ENCODE peak calls at places on chromosomes 3 and 15, in four cellular contexts. S is WERI-Rb-1, C is HFF-Myc, V is left ventricle myocardium inferior. M is an unnamed sample.
A peak's percentile ranks its signal among the peaks of the same experiment; 100 is the strongest.

GRCh38 chr15:83710452-83710851 is 56.5 kb downstream of the ADAMTSL3 start:
- DNase-seq in S (no peak), C (no peak), V (no peak), M (no peak)

GRCh38 chr3:187618732-187619131 is 51.5 kb downstream of the SST start:
- DNase-seq in S (no peak), V (no peak), C (no peak), M (no peak)

GRCh38 chr15:41423979-41424659 is 7.2 kb downstream of the RTF1 start:
- DNase-seq in C (no peak), V (no peak), S (no peak), M (no peak)

GRCh38 chr15:33152502-33153109 is 41.9 kb downstream of the FMN1 start:
- DNase-seq in C (no peak), S (no peak), V (no peak), M (no peak)

GRCh38 chr3:73484656-73485248 is 140.0 kb downstream of the PDZRN3 start:
- DNase-seq in S (no peak), V (no peak), C (no peak), M (no peak)

GRCh38 chr15:77576538-77576937 is 56.2 kb downstream of the LINGO1 start:
- DNase-seq in C (no peak), S (no peak), V (no peak), M (no peak)

GRCh38 chr3:75101329-75102147 is 487.1 kb upstream of the CNTN3 start:
- DNase-seq in S (no peak), C (no peak), V (no peak), M (no peak)

GRCh38 chr3:189508784-189509489 is 122.3 kb upstream of the TP63 start:
- DNase-seq in C (no peak), V (no peak), S (no peak), M (no peak)

GRCh38 chr3:194298331-194299227 is 52.5 kb downstream of the CPN2 start:
- DNase-seq in V (no peak), C (no peak), S (no peak), M (no peak)

GRCh38 chr15:79370716-79371115 is 59.8 kb downstream of the TMED3 start:
- DNase-seq in S (no peak), C (no peak), V (no peak), M (no peak)

DNA sequence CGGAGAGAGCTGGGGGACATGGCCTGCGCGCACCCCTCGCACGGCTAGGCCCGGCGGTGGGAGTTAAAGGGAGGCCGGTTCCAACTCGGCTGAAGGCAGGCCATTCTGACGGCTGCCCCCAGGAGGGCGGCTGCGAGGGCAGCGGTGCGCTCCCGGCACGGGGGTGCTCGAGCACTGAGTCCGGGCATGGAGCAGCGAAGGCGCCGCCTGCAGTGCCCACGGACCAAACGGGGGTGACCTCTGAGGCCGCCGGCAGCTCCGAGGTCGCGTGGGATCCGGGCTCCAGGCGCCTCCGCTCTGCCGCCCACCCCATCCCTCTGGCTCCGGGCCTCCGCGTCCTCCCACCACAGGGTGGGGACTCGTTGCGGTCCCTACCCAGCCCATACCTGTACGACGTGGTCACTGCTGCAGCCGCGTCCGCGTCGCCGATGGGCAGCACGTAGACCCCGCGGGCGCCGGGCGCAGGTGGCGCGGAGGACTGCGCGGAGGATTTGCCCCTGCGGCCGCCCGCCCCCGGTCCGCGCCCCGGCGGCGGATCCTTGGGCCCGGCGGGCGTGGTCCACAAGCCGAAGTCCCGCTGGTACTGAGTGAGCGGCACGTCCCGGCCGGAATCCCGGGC is 507 bp downstream of the MAP6D1 start:
- DNase-seq in S (peak; percentile 22), C (no peak), V (no peak), M (no peak)
- TF ChIP-seq CTCF in S (no peak), C (no peak), V (no peak), M (no peak)

DNA sequence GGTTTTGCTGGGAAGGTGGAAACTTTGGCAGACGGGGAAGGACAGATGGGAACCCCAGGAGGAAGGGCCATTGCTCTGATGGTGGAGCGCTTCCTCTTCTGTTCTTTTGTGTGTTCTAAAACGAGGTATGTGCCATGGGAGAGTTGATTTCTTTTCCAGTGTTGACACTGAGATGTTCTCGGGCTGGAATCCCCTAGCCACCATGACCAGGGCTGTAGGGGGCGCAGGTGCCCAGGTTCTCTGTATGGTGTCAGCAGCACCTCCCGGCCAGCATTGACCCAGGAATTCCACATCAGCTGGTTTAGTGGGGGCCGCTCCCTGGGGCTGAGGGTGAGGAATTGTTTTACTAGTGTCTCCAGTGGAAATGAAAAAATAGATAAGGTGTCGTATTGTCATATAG is 34.3 kb upstream of the ACAD9 start:
- DNase-seq in S (peak; percentile 58), C (no peak), V (no peak), M (no peak)
- TF ChIP-seq CTCF in S (peak; percentile 73), C (peak; percentile 20), V (no peak), M (peak; percentile 0)

DNA sequence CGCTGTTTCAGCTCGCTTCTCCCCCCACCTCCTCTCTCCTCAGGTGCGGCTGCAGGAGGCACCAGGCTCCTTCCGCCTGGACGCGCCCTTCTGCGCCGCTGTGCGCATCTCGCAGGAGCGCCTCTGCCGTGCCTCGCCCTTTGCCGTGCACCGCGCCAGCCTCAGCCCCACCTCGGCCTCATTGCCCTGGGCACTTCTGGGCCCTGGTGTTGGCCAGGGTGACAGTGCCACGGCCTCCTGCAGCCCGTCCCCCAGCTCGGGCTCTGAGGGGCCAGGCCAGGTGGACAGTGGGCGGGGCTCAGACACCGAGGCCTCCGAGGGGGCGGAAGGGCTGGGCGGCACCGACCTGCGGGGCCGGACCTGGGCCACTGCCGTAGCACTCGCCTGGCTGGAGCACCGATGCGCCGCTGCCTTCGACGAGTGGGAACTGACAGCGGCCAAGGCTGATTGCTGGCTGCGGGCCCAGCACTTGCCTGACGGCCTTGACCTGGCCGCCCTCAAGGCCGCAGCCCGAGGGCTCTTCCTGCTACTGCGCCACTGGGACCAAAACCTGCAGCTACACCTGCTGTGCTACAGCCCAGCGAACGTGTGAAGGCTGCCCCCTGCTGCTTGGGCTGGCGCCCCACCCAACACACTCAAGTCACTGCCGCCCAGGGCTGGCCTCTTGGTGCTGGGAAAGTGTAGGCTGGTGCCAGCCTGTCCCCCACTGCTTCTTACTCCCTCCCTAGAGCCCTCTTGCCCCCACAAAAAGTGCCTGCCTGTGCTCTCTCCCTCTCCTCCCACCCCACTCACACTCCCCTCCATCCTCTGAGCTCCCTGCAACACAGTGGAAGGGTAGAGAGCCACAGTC is 7.1 kb downstream of the ALG3 start:
- DNase-seq in C (no peak), V (peak; percentile 45), S (peak; percentile 73), M (no peak)
- TF ChIP-seq CTCF in C (peak; percentile 46), V (peak; percentile 65), S (peak; percentile 89), M (peak; percentile 43)

DNA sequence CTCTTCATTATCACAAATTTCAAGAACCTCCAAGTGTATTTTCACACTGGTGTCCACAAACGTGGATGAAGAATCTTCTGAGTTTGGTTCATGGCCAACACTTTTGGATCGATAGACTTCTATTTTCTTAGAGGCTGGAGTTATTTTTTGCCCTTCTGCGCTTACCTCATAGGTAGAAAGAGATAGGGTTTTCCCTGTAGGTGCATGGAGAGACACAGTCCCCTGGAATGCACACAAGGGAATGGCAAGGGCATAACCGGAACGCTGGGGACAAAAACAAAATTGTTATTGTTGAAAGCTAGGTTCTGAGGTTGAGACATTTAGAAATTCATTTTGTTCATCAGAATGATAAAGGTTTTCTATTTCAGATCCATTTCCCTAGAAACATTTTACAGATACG is 13.7 kb upstream of the DHX36 start:
- DNase-seq in V (no peak), S (no peak), C (no peak), M (no peak)
- TF ChIP-seq CTCF in V (no peak), S (no peak), C (no peak), M (no peak)